ENCODE peak calls at places on chromosomes 4 and X, in six cellular contexts. Y is dorsolateral prefrontal cortex, R is astrocyte of the cerebellum, B is ELF-1, C is fibroblast of mammary gland, H is T-cell. S is an unnamed sample.

GRCh38 chr4:174010547-174010946 is 272.9 kb downstream of the FBXO8 start:
- DNase-seq in H (no peak), C (no peak), B (no peak), Y (no peak), R (no peak), S (no peak)

GRCh38 chr4:129545599-129546278 is 449.8 kb downstream of the C4orf33 start:
- DNase-seq in Y (no peak), B (no peak), H (no peak), R (peak; percentile 19), C (peak; percentile 74), S (no peak)

GRCh38 chr4:15131551-15131950 is 129.3 kb downstream of the CPEB2 start:
- DNase-seq in Y (no peak), R (no peak), H (no peak), B (no peak), C (no peak), S (no peak)

GRCh38 chrX:154056739-154057367 is 37.2 kb upstream of the IRAK1 start:
- DNase-seq in B (no peak), Y (no peak), H (peak; percentile 1), C (no peak), R (no peak), S (no peak)

GRCh38 chr4:1986578-1987210 is 22.1 kb downstream of the NELFA start:
- DNase-seq in H (no peak), C (no peak), R (no peak), Y (no peak), B (no peak), S (no peak)

GRCh38 chr4:70936200-70936787 is 34.1 kb downstream of the MOB1B start:
- DNase-seq in C (no peak), H (no peak), Y (no peak), B (no peak), R (no peak), S (no peak)

GRCh38 chrX:2548731-2549423 is 48.1 kb upstream of the DHRSX start:
- DNase-seq in B (peak; percentile 57), C (no peak), R (no peak), H (no peak), Y (no peak), S (peak; percentile 55)

GRCh38 chr4:37531156-37531555 is 155.0 kb downstream of the RELL1 start:
- DNase-seq in H (no peak), Y (no peak), B (no peak), R (no peak), C (no peak), S (no peak)

GRCh38 chrX:129773649-129774458 is 5.9 kb upstream of the SASH3 start:
- DNase-seq in Y (no peak), H (no peak), B (peak; percentile 23), C (no peak), R (no peak), S (no peak)

GRCh38 chr4:5784960-5785611 is 74.1 kb downstream of the EVC start:
- DNase-seq in C (peak; percentile 60), Y (no peak), R (no peak), B (peak; percentile 75), H (no peak), S (peak; percentile 48)

GRCh38 chr4:4712800-4713528 is 146.5 kb upstream of the MSX1 start:
- DNase-seq in B (no peak), R (no peak), C (peak; percentile 5), Y (no peak), H (no peak), S (no peak)

GRCh38 chrX:149120459-149120858 is 384.6 kb downstream of the IDS start:
- DNase-seq in Y (no peak), R (no peak), C (no peak), H (no peak), B (peak; percentile 14), S (no peak)

GRCh38 chr4:139458999-139459398 is 5.1 kb downstream of the RAB33B start:
- DNase-seq in R (no peak), Y (no peak), H (no peak), B (peak; percentile 25), C (peak; percentile 36), S (no peak)

GRCh38 chrX:154436597-154437397 is at the start of gene GDI1:
- DNase-seq in Y (peak; percentile 63), C (peak; percentile 15), R (no peak), B (peak; percentile 76), H (peak; percentile 37), S (peak; percentile 54)

GRCh38 chr4:52983563-52984303 is 121.6 kb downstream of the RASL11B start:
- DNase-seq in B (no peak), Y (no peak), R (peak; percentile 65), H (no peak), C (peak; percentile 75), S (no peak)

GRCh38 chr4:161799687-161800086 is 364.1 kb downstream of the FSTL5 start:
- DNase-seq in R (no peak), Y (no peak), H (no peak), B (no peak), C (no peak), S (no peak)

GRCh38 chr4:32689520-32689919 is 1969.4 kb downstream of the PCDH7 start:
- DNase-seq in H (no peak), B (no peak), Y (no peak), R (no peak), C (peak; percentile 30), S (no peak)

GRCh38 chr4:39664828-39665731 is 26.4 kb upstream of the SMIM14 start:
- DNase-seq in R (no peak), Y (no peak), B (no peak), H (no peak), C (peak; percentile 71), S (no peak)

GRCh38 chr4:104493071-104493831 is 1.4 kb downstream of the CXXC4 start:
- DNase-seq in Y (no peak), C (no peak), B (peak; percentile 29), R (no peak), H (no peak), S (no peak)

GRCh38 chr4:101795704-101796103 is 5.2 kb downstream of the BANK1 start:
- DNase-seq in H (no peak), R (no peak), B (no peak), C (no peak), Y (no peak), S (no peak)

GRCh38 chrX:68751372-68751771 is 77.4 kb upstream of the EFNB1 start:
- DNase-seq in C (no peak), B (no peak), R (no peak), Y (no peak), H (no peak), S (no peak)

GRCh38 chr4:71857713-71858451 is 74.0 kb upstream of the GC start:
- DNase-seq in H (no peak), B (peak; percentile 97), R (no peak), C (no peak), Y (no peak), S (peak; percentile 73)

GRCh38 chr4:2587215-2587823 is 50.9 kb downstream of the FAM193A start:
- DNase-seq in C (peak; percentile 25), Y (no peak), H (no peak), B (no peak), R (no peak), S (no peak)

GRCh38 chr4:118964891-118965411 is 76.3 kb downstream of the SYNPO2 start:
- DNase-seq in B (no peak), H (no peak), C (peak; percentile 72), R (no peak), Y (no peak), S (no peak)

GRCh38 chr4:151865744-151866143 is 104.9 kb upstream of the GATB start:
- DNase-seq in R (no peak), Y (no peak), C (no peak), H (no peak), B (no peak), S (no peak)

GRCh38 chr4:61200195-61200990 is at the start of gene ADGRL3:
- DNase-seq in B (peak; percentile 79), H (no peak), R (no peak), Y (peak; percentile 83), C (peak; percentile 3), S (peak; percentile 89)

GRCh38 chr4:140243345-140243753 is 89.4 kb upstream of the MAML3 start:
- DNase-seq in B (peak; percentile 20), Y (no peak), R (no peak), H (no peak), C (no peak), S (no peak)

GRCh38 chr4:136369073-136369472 is 1163.2 kb downstream of the PCDH18 start:
- DNase-seq in C (no peak), B (no peak), R (no peak), Y (no peak), H (no peak), S (no peak)

GRCh38 chr4:18039113-18039512 is 17.6 kb upstream of the LCORL start:
- DNase-seq in B (no peak), R (no peak), H (no peak), C (peak; percentile 57), Y (no peak), S (no peak)

GRCh38 chr4:100657187-100657586 is 139.4 kb upstream of the EMCN start:
- DNase-seq in Y (no peak), B (no peak), H (no peak), R (peak; percentile 55), C (no peak), S (no peak)

GRCh38 chrX:103776586-103776985 is at the start of gene PLP1:
- DNase-seq in C (no peak), R (no peak), B (peak; percentile 63), H (no peak), Y (no peak), S (peak; percentile 33)

GRCh38 chr4:7043521-7044414 is 596 bp downstream of the TADA2B start:
- DNase-seq in H (peak; percentile 47), B (peak; percentile 60), R (no peak), Y (peak; percentile 62), C (peak; percentile 34), S (no peak)

GRCh38 chr4:11468901-11469300 is 40.2 kb upstream of the HS3ST1 start:
- DNase-seq in C (no peak), R (no peak), B (peak; percentile 5), Y (no peak), H (no peak), S (peak; percentile 54)

GRCh38 chr4:164239976-164240375 is 514.0 kb upstream of the SMIM31 start:
- DNase-seq in R (no peak), B (no peak), Y (no peak), C (no peak), H (no peak), S (no peak)

GRCh38 chrX:53048169-53049126 is at the start of gene GPR173:
- DNase-seq in B (peak; percentile 73), Y (peak; percentile 74), C (peak; percentile 67), H (no peak), R (no peak), S (peak; percentile 84)

S was measured in H9.